ENCODE peak calls at places on chromosomes 13 and 19, in eight cellular contexts. I, A, H, O, S, N, B and F are unnamed samples.
A peak's percentile ranks its signal among the peaks of the same experiment; 100 is the strongest.

GRCh38 chr13:99528547-99528946 is 27.3 kb downstream of the TM9SF2 start:
- DNase-seq in I (no peak), A (no peak), H (no peak), O (no peak), S (peak; percentile 17), N (no peak), B (peak; percentile 24), F (no peak)

GRCh38 chr13:107421028-107421427 is 794.3 kb downstream of the LIG4 start:
- DNase-seq in I (no peak), A (no peak), H (no peak), O (no peak), S (no peak), N (no peak), B (peak; percentile 60), F (no peak)

GRCh38 chr13:80033286-80033685 is 307.6 kb downstream of the SPRY2 start:
- DNase-seq in I (no peak), A (no peak), H (no peak), O (no peak), S (no peak), N (no peak), B (no peak), F (no peak)

GRCh38 chr13:52851153-52851962 is 2.9 kb upstream of the PCDH8 start:
- DNase-seq in I (peak; percentile 77), A (peak; percentile 89), H (no peak), O (peak; percentile 46), S (peak; percentile 7), N (peak; percentile 68), B (no peak), F (no peak)

GRCh38 chr13:66831317-66831716 is 398.8 kb downstream of the PCDH9 start:
- DNase-seq in I (no peak), A (no peak), H (no peak), O (no peak), S (no peak), N (no peak), B (no peak), F (no peak)

GRCh38 chr13:30856004-30856790 is 49.9 kb upstream of the MEDAG start:
- DNase-seq in I (no peak), A (no peak), H (no peak), O (no peak), S (no peak), N (no peak), B (no peak), F (no peak)

GRCh38 chr13:114161644-114162532 is 17.2 kb upstream of the CFAP97D2 start:
- DNase-seq in I (no peak), A (no peak), H (no peak), O (no peak), S (peak; percentile 63), N (no peak), B (peak; percentile 55), F (no peak)

GRCh38 chr19:5890099-5890498 is 13.5 kb downstream of the NDUFA11 start:
- DNase-seq in I (no peak), A (no peak), H (no peak), O (no peak), S (no peak), N (peak; percentile 42), B (no peak), F (no peak)

GRCh38 chr13:88674841-88675240 is 1003.7 kb downstream of the SLITRK5 start:
- DNase-seq in I (no peak), A (no peak), H (no peak), O (no peak), S (no peak), N (no peak), B (no peak), F (no peak)

GRCh38 chr13:33033361-33033812 is 17.2 kb downstream of the KL start:
- DNase-seq in I (no peak), A (peak; percentile 4), H (no peak), O (no peak), S (no peak), N (no peak), B (no peak), F (no peak)

GRCh38 chr13:69769637-69770036 is 338.0 kb upstream of the ATXN8OS start:
- DNase-seq in I (no peak), A (peak; percentile 23), H (no peak), O (no peak), S (no peak), N (no peak), B (no peak), F (no peak)

GRCh38 chr13:113406321-113407102 is 42.6 kb upstream of the GRTP1 start:
- DNase-seq in I (no peak), A (no peak), H (no peak), O (no peak), S (no peak), N (no peak), B (no peak), F (no peak)

GRCh38 chr13:78139765-78140164 is 221.1 kb upstream of the EDNRB start:
- DNase-seq in I (no peak), A (no peak), H (no peak), O (no peak), S (no peak), N (peak; percentile 20), B (no peak), F (no peak)

GRCh38 chr13:32642858-32643257 is 56.6 kb downstream of the PDS5B start:
- DNase-seq in I (no peak), A (no peak), H (no peak), O (no peak), S (no peak), N (no peak), B (peak; percentile 16), F (no peak)

GRCh38 chr19:50669319-50670101 is 20.3 kb downstream of the C19orf81 start:
- DNase-seq in I (peak; percentile 67), A (peak; percentile 35), H (peak; percentile 73), O (no peak), S (no peak), N (peak; percentile 78), B (peak; percentile 31), F (no peak)

GRCh38 chr13:93450761-93451160 is 224.2 kb downstream of the GPC6 start:
- DNase-seq in I (no peak), A (no peak), H (no peak), O (no peak), S (no peak), N (peak; percentile 62), B (no peak), F (no peak)

GRCh38 chr13:40271931-40272775 is 394.3 kb downstream of the FOXO1 start:
- DNase-seq in I (no peak), A (no peak), H (no peak), O (no peak), S (no peak), N (no peak), B (peak; percentile 55), F (no peak)

GRCh38 chr19:55493052-55493649 is 4.9 kb downstream of the SSC5D start:
- DNase-seq in I (no peak), A (no peak), H (no peak), O (no peak), S (no peak), N (no peak), B (no peak), F (no peak)

GRCh38 chr13:57314897-57315520 is 148.0 kb downstream of the PRR20E start:
- DNase-seq in I (no peak), A (peak; percentile 2), H (no peak), O (no peak), S (no peak), N (no peak), B (no peak), F (no peak)

DNA sequence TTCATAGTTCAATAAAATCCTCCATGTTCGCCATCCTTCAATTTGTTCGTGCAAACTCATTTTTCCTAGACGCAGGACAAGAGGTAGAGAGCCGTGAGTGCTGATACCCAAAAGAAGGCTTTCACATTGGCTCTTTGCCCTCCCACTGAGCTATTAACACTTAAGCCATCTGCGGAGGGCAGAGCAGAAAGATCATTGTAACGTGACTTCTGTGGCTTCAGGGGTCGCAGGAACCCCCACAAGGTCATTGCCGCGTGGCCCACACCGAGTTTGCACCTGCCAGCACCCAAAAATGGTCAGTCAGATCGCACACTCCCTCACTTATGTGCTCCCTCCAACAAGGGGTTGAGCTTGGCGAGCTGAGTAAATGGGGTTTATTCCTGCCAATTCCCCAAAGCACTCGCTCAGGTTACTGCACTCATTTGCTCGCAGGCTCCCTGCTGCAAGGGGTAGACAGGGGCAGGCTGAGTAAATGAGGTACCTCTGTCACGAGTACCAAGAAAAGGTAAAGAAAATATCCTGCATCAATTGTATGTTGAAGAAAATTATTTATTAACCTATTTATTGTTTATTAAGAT is 144.1 kb downstream of the PRR20E start:
- DNase-seq in I (peak; percentile 58), A (peak; percentile 41), H (no peak), O (no peak), S (no peak), N (no peak), B (no peak), F (no peak)
- TF ChIP-seq POLR2AphosphoS5 in I (no peak), A (no peak), H (no peak), O (no peak), S (no peak), N (no peak), B (no peak), F (no peak)

GRCh38 chr19:34508540-34508939 is 27.0 kb downstream of the WTIP start:
- DNase-seq in I (peak; percentile 38), A (peak; percentile 22), H (peak; percentile 46), O (no peak), S (no peak), N (peak; percentile 44), B (no peak), F (no peak)
- TF ChIP-seq CTCF in I (no peak), A (no peak), H (no peak), O (no peak), S (no peak), N (no peak), B (no peak), F (no peak)

DNA sequence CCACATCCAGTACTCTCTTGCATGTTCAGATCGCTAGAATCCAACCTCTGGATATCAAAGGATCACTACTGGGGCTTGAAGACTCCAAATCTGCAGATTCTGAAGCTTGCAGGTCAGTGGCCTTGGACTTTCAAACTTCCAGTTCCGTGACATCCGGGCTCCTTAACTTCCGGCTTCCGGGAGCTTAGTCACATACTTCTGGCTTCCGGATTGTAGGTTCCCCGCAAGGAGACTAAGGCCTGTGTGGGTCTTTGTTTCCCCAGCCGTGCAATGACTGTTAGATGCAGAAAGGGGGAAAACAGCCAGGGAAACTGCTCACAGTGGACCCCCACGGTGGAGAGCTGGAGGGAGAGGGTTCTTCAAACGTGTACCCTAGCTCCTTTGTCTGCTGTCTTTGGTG is 41.4 kb downstream of the ZNF333 start:
- DNase-seq in I (no peak), A (peak; percentile 20), H (no peak), O (no peak), S (peak; percentile 65), N (no peak), B (no peak), F (peak; percentile 36)
- H3K4me2 ChIP-seq in I (no peak overlapping the region), A (no peak overlapping the region), H (no peak overlapping the region), O (no peak overlapping the region), S (peak overlapping the region; percentile 70), N (no peak overlapping the region), B (no peak overlapping the region), F (peak overlapping the region; percentile 78)

DNA sequence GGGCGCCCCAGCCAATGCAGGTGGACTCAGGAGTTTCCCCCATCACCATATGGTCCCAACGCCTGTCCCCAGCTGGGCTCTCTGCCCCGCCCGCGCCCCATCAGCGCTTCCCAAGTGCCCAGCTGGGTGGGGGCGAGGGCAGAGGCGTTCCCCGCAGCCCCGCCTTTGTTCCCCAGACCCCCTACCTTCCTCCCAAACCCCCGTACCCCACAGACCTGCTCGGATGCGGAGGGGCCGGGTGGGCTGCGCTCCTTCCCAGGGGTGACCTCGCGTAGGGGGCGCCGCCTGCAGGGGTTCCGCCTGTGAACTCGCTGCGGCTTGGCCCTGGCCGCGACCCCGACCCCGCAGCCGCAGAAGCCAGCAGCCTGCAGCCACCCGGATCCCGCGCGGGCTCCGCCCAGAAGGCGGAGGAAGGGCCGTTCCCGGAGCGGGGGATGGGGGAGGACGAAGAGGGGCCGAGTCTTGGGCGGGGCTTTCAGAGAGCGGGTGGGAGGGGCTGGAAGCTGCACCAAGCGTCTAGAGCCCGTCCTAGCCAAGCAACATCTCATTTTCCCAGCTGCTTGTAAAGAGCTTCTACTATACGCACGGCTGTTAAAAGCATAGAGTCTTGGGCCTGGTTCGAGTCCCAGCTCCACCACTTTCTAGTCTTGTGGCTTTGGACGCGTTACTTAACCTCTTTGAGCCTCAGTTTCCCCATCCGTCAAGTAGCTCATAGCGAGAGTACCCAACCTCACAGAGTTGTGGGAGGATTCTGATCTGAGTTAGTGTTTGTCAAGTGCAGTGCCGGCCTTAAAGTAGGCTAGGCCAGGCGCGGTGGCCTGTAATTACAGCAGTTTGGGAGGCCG is at the start of gene RAB3D:
- DNase-seq in I (peak; percentile 94), A (peak; percentile 98), H (peak; percentile 98), O (peak; percentile 50), S (peak; percentile 71), N (peak; percentile 99), B (peak; percentile 88), F (peak; percentile 63)
- TF ChIP-seq POLR2AphosphoS5 in I (no peak), A (peak; percentile 86), H (no peak), O (no peak), S (peak; percentile 43), N (peak; percentile 75), B (peak; percentile 52), F (peak; percentile 87)